ENCODE peak calls at places on chromosomes 16 and 17, in four cellular contexts. B is stimulated activated effector memory CD8-positive, alpha-beta T cell treated with anti-CD3 and anti-CD28 coated beads, Interleukin-12 subunit alpha, Interleukin-12 subunit beta, amount 100 ng/mL, for 72 hours; C is H54; P is T47D. X is an unnamed sample.

GRCh38 chr16:74748710-74749073 is 25.9 kb downstream of the FA2H start:
- DNase-seq in B (no peak), C (no peak), P (no peak), X (no peak)

GRCh38 chr16:290681-291405 is 7.9 kb downstream of the PDIA2 start:
- DNase-seq in B (no peak), C (no peak), P (no peak), X (no peak)

GRCh38 chr16:56207421-56207820 is 16.1 kb downstream of the GNAO1 start:
- DNase-seq in B (no peak), C (no peak), P (no peak), X (no peak)

GRCh38 chr16:28951410-28951943 is 740 bp downstream of the NFATC2IP start:
- DNase-seq in B (no peak), C (peak), P (no peak), X (no peak)

GRCh38 chr16:85312642-85313540 is 200.6 kb upstream of the CIBAR2 start:
- DNase-seq in B (no peak), C (peak), P (no peak), X (no peak)

GRCh38 chr16:386641-387156 is 4.9 kb upstream of the PGAP6 start:
- DNase-seq in B (no peak), C (no peak), P (no peak), X (no peak)

GRCh38 chr17:69575346-69575761 is 160.9 kb downstream of the MAP2K6 start:
- DNase-seq in B (no peak), C (no peak), P (no peak), X (no peak)

GRCh38 chr17:79075433-79075805 is 795 bp downstream of the ENGASE start:
- DNase-seq in B (no peak), C (no peak), P (no peak), X (no peak)

GRCh38 chr17:82031885-82032627 is 578 bp downstream of the RAC3 start:
- DNase-seq in B (no peak), C (no peak), P (peak), X (no peak)

GRCh38 chr17:2174471-2175293 is 119.8 kb downstream of the HIC1 start:
- DNase-seq in B (no peak), C (no peak), P (no peak), X (no peak)

GRCh38 chr16:81578636-81579413 is 134.2 kb downstream of the CMIP start:
- DNase-seq in B (no peak), C (no peak), P (no peak), X (no peak)

GRCh38 chr17:2436516-2436915 is 35.7 kb upstream of the MNT start:
- DNase-seq in B (no peak), C (no peak), P (no peak), X (no peak)

GRCh38 chr17:65163990-65164495 is 26.9 kb downstream of the RGS9 start:
- DNase-seq in B (peak), C (peak), P (no peak), X (peak)

GRCh38 chr16:82240111-82240510 is 70.1 kb upstream of the MPHOSPH6 start:
- DNase-seq in B (no peak), C (no peak), P (no peak), X (no peak)

GRCh38 chr17:56481654-56482053 is 111.8 kb upstream of the NOG start:
- DNase-seq in B (no peak), C (no peak), P (no peak), X (no peak)

GRCh38 chr17:21358682-21359482 is 17.3 kb upstream of the KCNJ12 start:
- DNase-seq in B (no peak), C (no peak), P (no peak), X (no peak)

GRCh38 chr17:77840576-77841160 is 117.8 kb upstream of the TNRC6C start:
- DNase-seq in B (no peak), C (no peak), P (no peak), X (no peak)

GRCh38 chr17:32915108-32915700 is 12.7 kb upstream of the TMEM98 start:
- DNase-seq in B (no peak), C (no peak), P (no peak), X (no peak)

GRCh38 chr16:88196471-88197400 is 186.0 kb upstream of the ZNF469 start:
- DNase-seq in B (no peak), C (no peak), P (no peak), X (no peak)

GRCh38 chr17:7307686-7308624 is 527 bp downstream of the EIF5A start:
- DNase-seq in B (peak), C (no peak), P (no peak), X (peak)

GRCh38 chr16:621526-622105 is 9.2 kb upstream of the WFIKKN1 start:
- DNase-seq in B (no peak), C (no peak), P (no peak), X (no peak)

GRCh38 chr17:2837147-2837561 is 40.9 kb downstream of the RAP1GAP2 start:
- DNase-seq in B (no peak), C (no peak), P (no peak), X (peak)

GRCh38 chr17:66727634-66728570 is 107.0 kb upstream of the CACNG5 start:
- DNase-seq in B (no peak), C (peak), P (peak), X (no peak)

GRCh38 chr16:87241135-87241771 is 75.9 kb downstream of the C16orf95 start:
- DNase-seq in B (no peak), C (no peak), P (no peak), X (no peak)

GRCh38 chr17:78358538-78359215 is 1.2 kb downstream of the SOCS3 start:
- DNase-seq in B (no peak), C (no peak), P (no peak), X (no peak)

GRCh38 chr17:35731239-35731931 is at the start of gene RASL10B:
- DNase-seq in B (no peak), C (no peak), P (peak), X (no peak)

GRCh38 chr16:73298562-73298961 is 250.6 kb upstream of the ZFHX3 start:
- DNase-seq in B (no peak), C (no peak), P (no peak), X (no peak)

GRCh38 chr17:43627657-43628650 is 33.8 kb downstream of the MEOX1 start:
- DNase-seq in B (no peak), C (no peak), P (no peak), X (no peak)

GRCh38 chr17:79528592-79529125 is 82.2 kb downstream of the RBFOX3 start:
- DNase-seq in B (no peak), C (no peak), P (no peak), X (no peak)

GRCh38 chr17:49776864-49777263 is 11.6 kb upstream of the KAT7 start:
- DNase-seq in B (no peak), C (no peak), P (no peak), X (no peak)

GRCh38 chr17:37064956-37065355 is 116.2 kb downstream of the AATF start:
- DNase-seq in B (no peak), C (no peak), P (no peak), X (no peak)

GRCh38 chr17:59753522-59754467 is 46.3 kb downstream of the VMP1 start:
- DNase-seq in B (no peak), C (peak), P (peak), X (peak)

GRCh38 chr16:79965718-79966117 is 365.2 kb upstream of the MAF start:
- DNase-seq in B (no peak), C (no peak), P (no peak), X (no peak)

X was measured in memory B cell.